ENCODE peak calls at places on chromosomes 1 and 21, in four cellular contexts. T, F, N and X are unnamed samples.

GRCh38 chr1:39183503-39184353 is 20.8 kb upstream of the MACF1 start:
- DNase-seq in N (no peak), F (peak), T (peak), X (peak)

GRCh38 chr1:175978926-175979325 is 228.2 kb downstream of the COP1 start:
- DNase-seq in F (no peak), N (no peak), T (peak), X (no peak)

GRCh38 chr1:13764533-13764932 is 64.5 kb downstream of the PRDM2 start:
- DNase-seq in T (no peak), F (no peak), N (no peak), X (no peak)

GRCh38 chr1:205235921-205236320 is 8.2 kb downstream of the TMCC2 start:
- DNase-seq in T (no peak), F (no peak), N (no peak), X (no peak)

GRCh38 chr1:170481000-170481399 is 51.0 kb upstream of the GORAB start:
- DNase-seq in F (no peak), T (no peak), N (no peak), X (no peak)

GRCh38 chr1:203465146-203465798 is 10.3 kb upstream of the PRELP start:
- DNase-seq in N (no peak), T (no peak), F (no peak), X (no peak)

GRCh38 chr1:114558548-114558947 is 22.9 kb downstream of the BCAS2 start:
- DNase-seq in F (no peak), N (no peak), T (peak), X (peak)

GRCh38 chr1:205365945-205366463 is 9.3 kb upstream of the KLHDC8A start:
- DNase-seq in N (no peak), F (no peak), T (no peak), X (no peak)

GRCh38 chr1:79781261-79781660 is 774.7 kb upstream of the ADGRL4 start:
- DNase-seq in F (no peak), T (no peak), N (no peak), X (no peak)

GRCh38 chr21:44010429-44010828 is 1.7 kb upstream of the TRAPPC10 start:
- DNase-seq in T (no peak), F (no peak), N (no peak), X (no peak)

GRCh38 chr1:150575518-150576366 is 3.7 kb downstream of the MCL1 start:
- DNase-seq in F (no peak), N (no peak), T (no peak), X (no peak)

GRCh38 chr21:45458281-45459170 is 53.6 kb downstream of the COL18A1 start:
- DNase-seq in N (no peak), T (no peak), F (no peak), X (no peak)

GRCh38 chr1:247332215-247332900 is 691 bp upstream of the ZNF496 start:
- DNase-seq in T (peak), F (no peak), N (no peak), X (peak)

GRCh38 chr1:1407101-1407956 is at the start of gene MRPL20:
- DNase-seq in T (peak), F (peak), N (peak), X (peak)

GRCh38 chr1:110308247-110308646 is 30.9 kb upstream of the RBM15 start:
- DNase-seq in N (no peak), F (peak), T (peak), X (peak)

GRCh38 chr1:192151176-192151575 is 7.1 kb upstream of the RGS18 start:
- DNase-seq in N (no peak), T (no peak), F (no peak), X (no peak)